ENCODE peak calls at places on chromosomes 5 and 9, in nine cellular contexts. N, L, M, V, W, H, P, B and C are unnamed samples. For H3K4me1, the result is how much of the 10 kb centered on the place peaks cover.

GRCh38 chr9:132789706-132790105 is 88.4 kb downstream of the AK8 start:
- DNase-seq in B (no peak), H (no peak), W (no peak), N (no peak), L (no peak), P (no peak), V (no peak), M (no peak), C (no peak)

GRCh38 chr9:18437315-18438200 is 36.4 kb upstream of the ADAMTSL1 start:
- DNase-seq in W (peak), P (peak), L (no peak), H (no peak), M (no peak), V (peak), N (peak), B (peak), C (no peak)

GRCh38 chr9:4666042-4666699 is at the start of gene SPATA6L:
- DNase-seq in L (no peak), N (peak), W (peak), M (peak), H (peak), P (peak), B (peak), V (peak), C (peak)

GRCh38 chr9:73081979-73082657 is 69.5 kb upstream of the ANXA1 start:
- DNase-seq in M (peak), P (no peak), V (no peak), L (peak), W (peak), H (no peak), B (peak), N (peak), C (no peak)

GRCh38 chr5:98463676-98464075 is 309.8 kb upstream of the RGMB start:
- DNase-seq in W (no peak), V (no peak), L (no peak), H (no peak), N (no peak), P (no peak), M (no peak), B (no peak), C (no peak)

GRCh38 chr5:60789541-60789940 is 54.5 kb downstream of the ELOVL7 start:
- DNase-seq in P (no peak), W (no peak), M (no peak), V (no peak), B (no peak), N (no peak), L (no peak), H (no peak), C (no peak)

GRCh38 chr5:55101556-55102276 is 730 bp upstream of the GZMA start:
- DNase-seq in W (no peak), P (no peak), L (no peak), H (no peak), M (peak), V (no peak), B (no peak), N (peak), C (no peak)

GRCh38 chr9:90344013-90344412 is 298.6 kb downstream of the DIRAS2 start:
- DNase-seq in H (no peak), M (no peak), B (peak), L (no peak), N (no peak), W (no peak), V (no peak), P (no peak), C (no peak)

GRCh38 chr5:133307275-133307674 is 255.5 kb downstream of the HSPA4 start:
- DNase-seq in H (no peak), L (no peak), M (no peak), N (no peak), P (no peak), V (no peak), B (no peak), W (no peak), C (no peak)

GRCh38 chr5:136886623-136887022 is 521.3 kb upstream of the TRPC7 start:
- DNase-seq in M (no peak), H (no peak), V (no peak), P (no peak), W (no peak), B (no peak), L (no peak), N (no peak), C (no peak)

GRCh38 chr9:130058887-130059286 is 5.2 kb downstream of the GPR107 start:
- DNase-seq in P (no peak), W (no peak), V (no peak), M (no peak), N (no peak), H (no peak), B (no peak), L (no peak), C (no peak)

GRCh38 chr5:14810941-14811573 is 60.5 kb downstream of the ANKH start:
- DNase-seq in H (no peak), W (no peak), P (no peak), M (no peak), N (no peak), B (no peak), V (no peak), L (no peak), C (no peak)

GRCh38 chr9:90903731-90904422 is 102.3 kb downstream of the SYK start:
- DNase-seq in B (no peak), M (no peak), P (no peak), H (no peak), V (no peak), W (no peak), N (no peak), L (no peak), C (no peak)

DNA sequence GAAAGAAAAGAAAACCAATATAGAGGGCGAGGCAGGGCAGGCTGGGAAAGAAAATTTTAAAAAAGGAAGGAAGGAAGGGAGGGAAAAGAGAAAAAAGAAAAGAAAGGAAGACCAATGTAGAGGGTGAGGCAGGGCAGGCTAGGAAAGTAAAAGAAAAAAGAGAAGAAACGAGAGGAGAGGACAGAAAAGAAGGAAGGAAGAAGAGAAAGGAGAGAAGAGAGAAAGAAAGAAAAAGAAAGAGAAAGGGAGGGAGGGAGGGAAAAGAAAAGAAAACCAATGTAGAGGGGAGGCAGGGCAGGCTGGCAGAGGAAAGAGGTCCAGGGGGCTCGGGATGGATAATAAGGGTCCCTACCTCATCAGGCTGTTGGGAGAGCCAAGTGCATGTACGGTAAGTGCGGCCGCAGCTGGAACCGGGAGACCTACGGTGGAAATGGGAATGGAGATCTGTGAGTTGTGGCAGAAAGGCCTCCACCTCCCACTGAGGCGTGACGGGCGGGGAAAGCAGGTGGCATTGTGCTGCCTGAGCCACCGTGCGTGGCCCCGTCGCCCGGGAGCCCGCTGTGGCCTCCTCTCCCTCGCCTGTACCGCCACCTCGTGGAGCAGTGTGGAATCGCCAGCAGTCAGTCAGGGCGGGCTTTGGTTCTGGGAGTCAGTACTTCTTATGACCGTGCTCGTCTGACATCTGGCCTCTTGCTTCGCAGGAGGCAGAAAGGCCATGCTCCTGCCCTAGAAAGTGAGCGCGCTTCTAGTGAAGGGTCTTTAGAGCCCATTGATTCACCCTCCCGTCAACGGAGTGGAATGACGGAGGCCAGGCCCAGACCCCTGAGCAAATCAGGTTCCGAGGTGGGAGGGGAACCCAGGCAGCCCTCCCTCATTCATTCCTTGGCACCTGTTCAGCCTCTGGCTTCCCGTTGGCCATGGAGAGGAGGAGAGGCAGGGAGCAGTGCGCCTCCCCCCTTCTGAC is 10.4 kb upstream of the NHP2 start:
- DNase-seq in P (peak), B (peak), H (peak), W (peak), M (peak), N (peak), V (peak), L (peak), C (peak)
- H3K4me3 ChIP-seq in P (no peak), B (no peak), H (no peak), W (no peak), M (no peak), N (no peak), V (peak), L (peak), C (no peak)

GRCh38 chr9:100457517-100457916 is 15.4 kb upstream of the TMEFF1 start:
- DNase-seq in B (no peak), V (no peak), L (no peak), H (no peak), M (no peak), W (no peak), N (no peak), P (no peak), C (no peak)

GRCh38 chr9:100448266-100448665 is 21.3 kb downstream of the MSANTD3 start:
- DNase-seq in H (no peak), N (no peak), W (no peak), B (no peak), L (no peak), V (no peak), M (no peak), P (no peak), C (no peak)

GRCh38 chr9:100455470-100455869 is 17.5 kb upstream of the TMEFF1 start:
- DNase-seq in V (no peak), M (no peak), W (no peak), H (no peak), N (no peak), B (peak), L (no peak), P (no peak), C (no peak)

GRCh38 chr9:100449420-100449819 is 22.5 kb downstream of the MSANTD3 start:
- DNase-seq in M (no peak), P (no peak), L (no peak), H (no peak), B (no peak), V (no peak), N (no peak), W (no peak), C (no peak)

GRCh38 chr9:100452894-100453293 is 20.1 kb upstream of the TMEFF1 start:
- DNase-seq in V (no peak), M (no peak), P (no peak), N (no peak), H (no peak), W (no peak), L (no peak), B (no peak), C (no peak)
- H3K4me1 ChIP-seq in V (under half), M (under half), P (under half), N (under half), H (under half), W (under half), L (under half), B (under half), C (under half)

DNA sequence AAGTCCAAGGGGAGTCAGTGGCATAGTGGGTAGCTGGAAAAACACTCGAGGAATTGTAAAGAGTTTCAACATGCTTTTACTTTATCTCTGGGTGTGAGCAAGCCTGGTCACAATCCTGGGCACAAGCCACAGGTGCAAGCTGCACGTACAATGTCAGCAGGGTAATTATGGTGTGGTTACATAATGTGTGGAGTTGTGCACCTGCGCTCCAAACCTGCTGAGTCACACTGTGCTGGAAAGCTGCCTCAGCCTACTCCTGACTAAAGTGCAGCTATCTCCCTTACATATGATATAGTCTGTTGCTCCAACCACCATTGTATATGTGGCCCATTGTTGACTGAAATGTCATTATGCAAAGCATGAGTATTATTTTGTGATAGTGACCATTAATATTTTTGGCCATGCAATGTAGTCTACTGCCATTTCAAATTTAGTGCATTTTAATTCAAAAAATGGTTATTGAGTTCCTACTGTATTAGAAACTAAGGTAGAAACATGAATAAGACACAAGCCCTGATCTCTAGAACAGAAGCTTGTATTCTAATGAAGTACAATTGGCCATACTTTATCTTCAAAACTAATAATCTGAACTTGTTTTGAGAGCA is 160.9 kb upstream of the SLC30A5 start:
- DNase-seq in P (no peak), H (no peak), N (no peak), V (no peak), B (no peak), L (peak), M (peak), W (no peak), C (no peak)
- H3K4me3 ChIP-seq in P (no peak), H (no peak), N (no peak), V (no peak), B (no peak), L (no peak), M (no peak), W (no peak), C (no peak)

GRCh38 chr5:178103612-178104011 is 9.7 kb upstream of the N4BP3 start:
- DNase-seq in N (no peak), B (no peak), H (no peak), V (no peak), P (no peak), W (no peak), M (no peak), L (no peak), C (no peak)
- H3K4me1 ChIP-seq in N (under half), B (under half), H (under half), V (under half), P (under half), W (under half), M (under half), L (under half), C (under half)

DNA sequence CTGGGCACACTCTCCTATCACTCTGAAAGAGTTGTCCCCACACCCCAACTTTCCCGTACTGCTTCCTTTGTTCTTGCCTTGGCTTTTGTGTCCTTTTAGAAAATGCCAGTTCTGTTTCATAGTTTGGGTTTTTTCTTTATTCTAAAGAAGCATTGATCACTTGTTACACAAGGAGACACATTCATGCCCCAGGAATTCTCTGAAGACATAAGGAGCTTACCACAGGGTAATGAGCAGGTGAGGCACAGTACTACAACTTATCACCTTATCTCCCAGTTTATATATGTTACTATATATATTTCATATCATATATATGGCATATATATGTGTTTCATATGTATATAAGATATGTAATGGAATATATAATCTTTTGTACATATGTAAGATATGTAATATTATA is 6.5 kb upstream of the SSBP2 start:
- DNase-seq in L (no peak), P (no peak), N (no peak), W (no peak), M (no peak), H (no peak), V (no peak), B (no peak), C (no peak)
- H3K4me3 ChIP-seq in L (no peak), P (no peak), N (no peak), W (no peak), M (no peak), H (no peak), V (no peak), B (no peak), C (no peak)